ENCODE peak calls at places on chromosome 9, in four cellular contexts. H is neural crest cell, L is fibroblast of the aortic adventitia, I is pancreas. S is an unnamed sample.

GRCh38 chr9:77793909-77794308 is 145.8 kb upstream of the GNA14 start:
- DNase-seq in L (peak; percentile 56), H (no peak), I (no peak), S (no peak)

GRCh38 chr9:76756273-76756650 is 8.0 kb upstream of the PCA3 start:
- DNase-seq in I (no peak), H (peak; percentile 20), L (peak; percentile 40), S (peak; percentile 63)

GRCh38 chr9:75891277-75892167 is 1.0 kb downstream of the PCSK5 start:
- DNase-seq in L (peak; percentile 54), H (peak; percentile 12), I (peak; percentile 45), S (peak; percentile 57)

GRCh38 chr9:106862115-106862945 is 636 bp upstream of the ZNF462 start:
- DNase-seq in H (peak; percentile 54), I (peak; percentile 22), L (peak; percentile 46), S (peak; percentile 60)

GRCh38 chr9:135268981-135269380 is 181.5 kb downstream of the OLFM1 start:
- DNase-seq in L (no peak), H (no peak), I (no peak), S (no peak)

GRCh38 chr9:80522465-80522864 is 950.7 kb downstream of the TLE4 start:
- DNase-seq in I (no peak), L (no peak), H (no peak), S (no peak)

GRCh38 chr9:4850611-4851010 is 57.9 kb downstream of the RCL1 start:
- DNase-seq in H (no peak), I (no peak), L (no peak), S (no peak)

GRCh38 chr9:100064872-100065581 is 33.8 kb downstream of the ERP44 start:
- DNase-seq in L (peak; percentile 76), H (no peak), I (no peak), S (no peak)

GRCh38 chr9:132023409-132024180 is 56.1 kb downstream of the MED27 start:
- DNase-seq in H (no peak), L (no peak), I (no peak), S (no peak)

GRCh38 chr9:109912082-109912581 is 132.1 kb downstream of the PALM2AKAP2 start:
- DNase-seq in L (peak; percentile 41), H (no peak), I (no peak), S (no peak)

GRCh38 chr9:125568616-125569015 is 138.4 kb downstream of the MAPKAP1 start:
- DNase-seq in L (peak; percentile 85), H (no peak), I (no peak), S (no peak)

GRCh38 chr9:3746296-3747275 is 220.8 kb upstream of the RFX3 start:
- DNase-seq in L (peak; percentile 80), I (no peak), H (no peak), S (no peak)

GRCh38 chr9:72585737-72586136 is 64.3 kb downstream of the TMC1 start:
- DNase-seq in L (peak; percentile 60), I (peak; percentile 28), H (no peak), S (peak; percentile 62)

GRCh38 chr9:1005043-1005667 is 28.7 kb downstream of the DMRT3 start:
- DNase-seq in L (peak; percentile 51), H (peak; percentile 18), I (peak; percentile 20), S (no peak)

GRCh38 chr9:16442622-16443021 is 427.8 kb downstream of the BNC2 start:
- DNase-seq in I (no peak), L (peak; percentile 56), H (no peak), S (peak; percentile 23)

GRCh38 chr9:76249309-76249708 is 144.9 kb downstream of the RFK start:
- DNase-seq in H (no peak), I (no peak), L (no peak), S (no peak)

GRCh38 chr9:37908698-37909186 is 4.8 kb upstream of the SLC25A51 start:
- DNase-seq in H (no peak), I (no peak), L (peak; percentile 47), S (no peak)

GRCh38 chr9:128254855-128255759 is 20.7 kb downstream of the GOLGA2 start:
- DNase-seq in H (peak; percentile 82), I (peak; percentile 54), L (peak; percentile 54), S (peak; percentile 71)

GRCh38 chr9:133107245-133107722 is 13.8 kb downstream of the RALGDS start:
- DNase-seq in L (no peak), H (no peak), I (peak; percentile 12), S (peak; percentile 20)

GRCh38 chr9:297104-297794 is 82.6 kb downstream of the DOCK8 start:
- DNase-seq in I (peak; percentile 20), H (no peak), L (no peak), S (peak; percentile 48)

GRCh38 chr9:135037521-135038250 is 49.8 kb upstream of the OLFM1 start:
- DNase-seq in H (no peak), L (no peak), I (no peak), S (peak; percentile 30)

GRCh38 chr9:107732781-107733529 is 243.4 kb upstream of the KLF4 start:
- DNase-seq in H (no peak), I (no peak), L (peak; percentile 94), S (peak; percentile 74)

GRCh38 chr9:123081824-123082223 is 48.4 kb downstream of the GPR21 start:
- DNase-seq in L (peak; percentile 61), H (peak; percentile 22), I (no peak), S (no peak)

GRCh38 chr9:128733256-128733655 is 9.3 kb upstream of the ZDHHC12 start:
- DNase-seq in I (peak; percentile 76), L (peak; percentile 74), H (peak; percentile 84), S (no peak)

GRCh38 chr9:100020121-100020780 is 78.5 kb downstream of the ERP44 start:
- DNase-seq in H (no peak), L (peak; percentile 44), I (no peak), S (no peak)

GRCh38 chr9:112925058-112925641 is 34.5 kb upstream of the SLC46A2 start:
- DNase-seq in I (no peak), L (peak; percentile 43), H (peak; percentile 28), S (no peak)

GRCh38 chr9:68446836-68447235 is 90.4 kb downstream of the PGM5 start:
- DNase-seq in L (no peak), I (no peak), H (no peak), S (no peak)

GRCh38 chr9:108271646-108272349 is 584.0 kb downstream of the ACTL7B start:
- DNase-seq in H (no peak), L (peak; percentile 77), I (peak; percentile 63), S (no peak)

GRCh38 chr9:31590091-31590490 is 794.4 kb upstream of the ACO1 start:
- DNase-seq in I (no peak), L (no peak), H (no peak), S (no peak)

GRCh38 chr9:5843450-5844249 is 10.7 kb upstream of the ERMP1 start:
- DNase-seq in H (no peak), I (no peak), L (peak; percentile 6), S (no peak)

GRCh38 chr9:37679649-37680402 is 29.1 kb downstream of the FRMPD1 start:
- DNase-seq in I (no peak), H (no peak), L (no peak), S (no peak)

GRCh38 chr9:80435591-80435990 is 863.8 kb downstream of the TLE4 start:
- DNase-seq in L (no peak), I (no peak), H (no peak), S (no peak)

GRCh38 chr9:89219637-89220036 is 41.0 kb upstream of the SHC3 start:
- DNase-seq in I (no peak), H (no peak), L (no peak), S (no peak)

GRCh38 chr9:113219186-113219936 is 1.7 kb downstream of the FKBP15 start:
- DNase-seq in L (no peak), H (no peak), I (no peak), S (no peak)

GRCh38 chr9:91155746-91156145 is 206.0 kb downstream of the AUH start:
- DNase-seq in H (no peak), L (no peak), I (no peak), S (no peak)

GRCh38 chr9:25094518-25094917 is 548.8 kb upstream of the IZUMO3 start:
- DNase-seq in H (no peak), L (no peak), I (no peak), S (no peak)

GRCh38 chr9:92293075-92293354 is 482 bp downstream of the IARS1 start:
- DNase-seq in H (no peak), I (no peak), L (no peak), S (no peak)
- TF ChIP-seq CTCF in H (no peak), I (no peak), L (no peak), S (no peak)

DNA sequence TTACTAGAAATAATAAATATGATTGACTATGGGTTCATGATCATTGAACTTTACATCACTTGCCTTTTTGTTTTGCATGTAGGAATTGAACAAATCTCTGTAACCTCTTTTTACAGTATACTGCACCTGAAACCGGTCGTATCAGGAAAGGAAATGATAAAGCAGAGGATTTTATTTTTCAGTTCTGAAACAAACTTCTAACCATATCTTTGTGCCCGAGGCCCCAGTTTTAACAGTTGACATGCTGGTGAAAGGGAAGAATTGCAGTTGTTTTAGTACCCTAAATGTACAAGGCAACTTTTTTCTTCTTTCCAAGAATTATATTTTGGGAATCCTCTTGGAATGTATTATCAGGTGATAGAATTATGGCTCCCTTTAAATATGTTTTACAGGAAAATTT is 27.8 kb downstream of the TMEM38B start:
- DNase-seq in I (no peak), L (no peak), H (no peak), S (no peak)
- TF ChIP-seq CTCF in I (no peak), L (no peak), H (no peak), S (no peak)

DNA sequence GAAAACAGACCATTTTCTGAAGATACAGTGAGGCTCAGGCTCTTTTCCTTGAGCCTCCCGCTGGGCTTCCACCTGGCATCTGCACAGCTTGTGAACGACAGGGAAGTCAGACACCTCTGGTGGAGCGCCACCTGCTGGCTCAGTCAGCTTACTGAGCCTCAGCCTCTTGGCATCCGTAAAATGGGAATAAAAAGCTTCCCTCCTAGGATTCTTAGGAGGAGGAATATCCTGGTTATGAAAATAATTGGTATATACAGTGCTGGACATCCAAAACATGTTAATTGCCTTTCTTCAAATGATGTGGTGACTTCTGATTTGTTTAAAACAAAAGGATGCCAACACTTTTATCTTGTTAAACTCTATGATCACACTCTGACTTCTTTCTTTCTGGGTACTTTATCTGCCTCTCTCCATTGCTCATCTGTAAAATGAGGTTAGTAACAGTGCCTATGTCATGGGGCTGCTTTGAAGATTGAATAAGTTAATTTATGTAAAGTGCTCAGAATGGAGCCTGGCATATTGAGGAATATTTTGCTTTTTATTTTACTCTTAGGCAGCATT is 67.5 kb downstream of the MAMDC2 start:
- DNase-seq in L (peak; percentile 78), I (peak; percentile 73), H (peak; percentile 60), S (peak; percentile 85)
- TF ChIP-seq CTCF in L (peak; percentile 86), I (peak; percentile 81), H (peak; percentile 88), S (peak; percentile 91)

DNA sequence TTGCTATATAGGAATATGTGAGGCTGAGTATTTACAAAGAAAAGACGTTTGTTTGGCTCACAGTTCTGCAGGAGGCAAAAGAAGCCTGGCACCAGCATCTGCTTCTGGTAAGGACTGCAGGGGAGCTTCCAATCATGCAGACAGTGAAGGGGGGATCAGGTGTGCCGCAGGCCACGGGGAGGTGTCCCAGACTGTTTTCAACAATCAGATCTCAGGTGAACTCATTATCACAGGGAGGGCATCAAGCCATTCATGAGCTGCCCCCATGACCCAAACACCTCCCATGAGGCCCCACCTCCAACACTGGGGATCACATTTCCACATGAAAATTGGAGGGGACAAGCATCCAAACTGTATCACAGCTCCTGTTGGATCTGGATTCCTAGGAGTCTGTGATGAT is 30.4 kb upstream of the TRIM14 start:
- DNase-seq in I (no peak), H (no peak), L (no peak), S (no peak)
- TF ChIP-seq CTCF in I (no peak), H (no peak), L (no peak), S (no peak)

S was measured in psoas muscle.